ENCODE peak calls at places on chromosomes 5 and 9, in seven cellular contexts. G is K562, F is transverse colon, J is body of pancreas, W is suprapubic skin, V is sigmoid colon, M is ovary. A is an unnamed sample. For H3K27me3, the result is how much of the 10 kb centered on the place peaks cover.

GRCh38 chr9:125632321-125633115 is 74.5 kb downstream of the MAPKAP1 start:
- DNase-seq in M (no peak), F (no peak), W (no peak), V (no peak), G (peak), J (peak), A (no peak)

GRCh38 chr5:53111139-53111538 is 1.6 kb upstream of the MOCS2 start:
- DNase-seq in F (no peak), G (no peak), W (no peak), V (no peak), J (no peak), M (no peak), A (no peak)

GRCh38 chr5:123209163-123210013 is 120.3 kb downstream of the PRDM6 start:
- DNase-seq in W (no peak), M (no peak), J (no peak), G (peak), F (no peak), V (no peak), A (no peak)

GRCh38 chr5:71587709-71588532 is 781 bp downstream of the MCCC2 start:
- DNase-seq in G (peak), M (peak), W (no peak), J (peak), F (no peak), V (no peak), A (no peak)

GRCh38 chr9:27518006-27518405 is 6.1 kb upstream of the IFNK start:
- DNase-seq in F (no peak), W (no peak), V (no peak), M (no peak), G (no peak), J (no peak), A (no peak)

GRCh38 chr9:135241381-135242380 is 154.2 kb downstream of the OLFM1 start:
- DNase-seq in G (peak), M (no peak), J (no peak), V (peak), W (no peak), F (no peak), A (peak)

GRCh38 chr5:159780246-159780645 is 136.0 kb upstream of the ADRA1B start:
- DNase-seq in W (no peak), F (no peak), G (no peak), M (no peak), J (no peak), V (no peak), A (no peak)

GRCh38 chr9:36191290-36191645 is 547 bp downstream of the CLTA start:
- DNase-seq in M (no peak), J (peak), W (no peak), V (peak), G (peak), F (peak), A (no peak)

GRCh38 chr5:181127907-181128626 is 2.9 kb downstream of the OR2V1 start:
- DNase-seq in G (no peak), V (peak), W (peak), F (no peak), M (no peak), J (no peak), A (no peak)

GRCh38 chr5:11012295-11012694 is 251.3 kb upstream of the DAP start:
- DNase-seq in J (no peak), V (no peak), G (no peak), F (no peak), M (no peak), W (no peak), A (peak)

GRCh38 chr9:22395585-22396205 is 50.9 kb upstream of the DMRTA1 start:
- DNase-seq in M (no peak), G (no peak), V (no peak), F (no peak), J (no peak), W (no peak), A (no peak)

GRCh38 chr9:106575903-106576755 is 286.8 kb upstream of the ZNF462 start:
- DNase-seq in F (no peak), J (no peak), G (no peak), V (no peak), M (no peak), W (no peak), A (no peak)

GRCh38 chr5:127696688-127697087 is 6.5 kb upstream of the CCDC192 start:
- DNase-seq in J (no peak), M (no peak), V (no peak), G (no peak), W (no peak), F (no peak), A (no peak)

GRCh38 chr9:131214931-131215330 is 61.4 kb downstream of the FAM78A start:
- DNase-seq in G (no peak), F (no peak), V (no peak), W (no peak), J (no peak), M (no peak), A (no peak)

DNA sequence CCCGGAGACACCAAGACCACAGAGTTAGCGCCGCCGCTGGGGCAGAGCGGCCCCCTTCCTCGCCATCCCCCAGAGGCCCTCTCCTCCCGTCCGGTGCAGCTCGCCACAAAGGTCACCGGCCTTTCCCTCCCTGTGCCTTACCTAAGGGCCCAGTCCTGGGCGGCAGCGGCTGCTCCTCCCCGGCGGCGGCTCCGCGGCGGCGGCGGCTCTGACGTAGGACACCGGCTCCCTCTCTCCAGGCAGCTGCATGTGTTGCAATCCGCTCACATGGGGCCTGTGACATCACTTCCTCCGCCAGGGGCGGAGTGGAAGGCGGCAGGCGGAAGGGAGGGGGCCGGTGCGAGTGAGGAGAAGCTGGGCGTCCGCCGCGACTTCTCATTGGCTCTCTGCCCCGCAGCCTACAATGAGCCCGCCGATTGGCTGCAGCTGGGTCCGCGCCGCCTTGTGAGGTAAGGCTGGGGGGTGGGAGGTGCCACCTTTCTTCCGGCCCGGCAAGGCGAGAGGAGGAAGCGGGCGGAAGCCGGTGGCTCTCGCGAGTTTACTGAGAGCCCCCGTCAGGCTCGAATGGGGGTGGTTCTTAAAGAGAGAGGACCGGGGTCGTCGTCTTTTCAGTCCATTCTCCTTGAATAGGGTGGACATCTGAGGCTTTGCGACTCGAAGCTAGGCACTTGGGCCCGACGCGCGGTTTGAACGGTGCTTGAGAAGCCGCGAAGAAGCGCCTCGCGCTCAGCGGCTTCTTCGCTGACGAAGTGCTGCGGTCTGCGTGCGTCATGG is at the start of gene ETF1:
- DNase-seq in V (peak), W (peak), M (peak), G (peak), F (peak), J (peak), A (peak)
- TF ChIP-seq POLR2A in V (peak), W (peak), M (peak), G (peak), F (peak), J (peak), A (peak)

DNA sequence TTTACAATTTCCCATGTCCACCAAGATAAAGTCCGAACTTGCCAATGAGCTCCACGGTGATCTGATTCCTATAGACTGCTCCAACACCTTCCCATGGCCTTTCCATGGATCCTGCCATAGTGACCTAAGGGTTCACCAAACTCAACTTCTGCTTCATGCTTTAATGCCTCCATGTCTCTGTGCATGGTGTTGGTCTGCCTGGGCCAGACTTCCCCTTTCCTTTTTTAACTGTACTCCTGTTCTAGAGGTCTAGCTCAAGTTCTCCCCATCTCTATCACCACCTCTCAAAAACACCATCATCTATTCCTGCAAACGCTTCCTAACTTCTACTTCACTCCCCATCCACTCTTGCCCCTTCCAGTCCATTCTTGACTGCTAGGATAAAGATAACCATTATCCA is 14.8 kb upstream of the SMARCA2 start:
- DNase-seq in G (no peak), F (no peak), J (no peak), W (no peak), M (no peak), V (no peak), A (no peak)
- H3K27me3 ChIP-seq in G (under half), F (under half), J (under half), W (under half), M (under half), V (under half), A (under half)

DNA sequence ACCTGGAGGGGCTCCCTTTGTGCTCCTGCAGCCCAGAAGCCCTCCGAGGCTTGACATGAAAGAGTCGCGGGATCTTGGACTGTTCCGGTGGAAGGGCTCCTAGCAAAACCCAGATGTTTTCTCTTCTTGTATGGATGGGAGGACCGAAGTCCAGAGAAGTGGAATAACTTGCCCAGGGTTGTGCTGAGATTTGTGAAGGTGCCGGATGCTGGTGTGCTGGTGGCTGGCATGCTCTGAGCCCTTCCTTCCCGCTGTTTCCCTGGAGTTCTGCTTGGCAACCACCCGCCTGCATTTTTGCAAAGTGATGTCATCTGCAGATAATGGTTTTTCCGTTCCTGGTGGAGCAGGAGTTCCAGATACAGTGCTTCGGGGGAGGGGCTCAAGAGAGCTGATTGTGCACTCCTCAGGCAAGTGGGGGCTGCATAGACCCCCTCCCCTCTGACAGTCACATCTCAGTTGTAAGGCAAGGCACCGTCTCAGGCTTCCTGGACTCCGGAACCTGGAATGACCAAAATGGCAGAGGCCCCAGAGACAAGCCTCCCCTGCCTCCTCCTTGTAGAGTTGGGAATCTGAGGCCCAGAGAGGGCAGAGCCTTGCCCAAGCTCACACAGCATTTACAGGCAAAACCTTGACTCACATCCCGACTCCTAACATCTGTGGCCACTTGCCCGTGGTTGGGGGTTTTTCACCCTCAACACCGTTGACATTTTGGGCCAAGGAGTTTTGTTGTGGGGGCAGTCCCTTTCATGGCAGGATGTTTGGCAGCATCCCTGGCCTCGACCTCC is 157.0 kb downstream of the RGS3 start:
- DNase-seq in G (no peak), J (peak), W (peak), V (peak), F (peak), M (peak), A (peak)
- H3K4me3 ChIP-seq in G (no peak), J (no peak), W (no peak), V (no peak), F (no peak), M (no peak), A (peak)

GRCh38 chr9:84024041-84024575 is 43.5 kb downstream of the RMI1 start:
- DNase-seq in J (no peak), G (no peak), M (no peak), V (no peak), F (no peak), W (no peak), A (no peak)
- TF ChIP-seq POLR2A in J (no peak), G (no peak), M (no peak), V (no peak), F (no peak), W (no peak), A (no peak)

DNA sequence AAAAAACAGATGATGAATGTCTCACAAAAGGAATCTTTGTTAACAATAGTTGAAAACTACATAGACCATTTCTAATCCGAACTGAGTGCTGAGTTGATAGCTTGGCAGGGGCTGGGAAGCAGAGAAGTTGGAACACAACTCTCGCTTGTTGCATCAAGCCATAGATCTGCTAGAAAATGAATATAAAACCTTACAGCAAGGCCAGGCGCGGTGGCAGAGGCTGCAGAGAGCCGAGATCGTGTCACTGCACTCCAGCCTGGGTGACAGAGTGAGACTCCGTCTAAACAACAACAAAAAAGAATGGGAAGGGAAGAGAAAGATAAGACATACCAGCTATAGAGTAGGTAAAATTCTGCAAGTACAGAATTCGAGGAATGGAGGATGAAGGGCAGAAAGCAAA is 28.0 kb upstream of the SPZ1 start:
- DNase-seq in G (no peak), F (no peak), M (no peak), V (no peak), W (peak), J (no peak), A (no peak)
- H3K27me3 ChIP-seq in G (under half), F (under half), M (under half), V (under half), W (under half), J (under half), A (under half)

GRCh38 chr9:38065369-38066075 is 3.5 kb downstream of the SHB start:
- DNase-seq in V (peak), G (peak), F (no peak), W (no peak), M (no peak), J (no peak), A (no peak)
- H3K4me3 ChIP-seq in V (no peak), G (no peak), F (no peak), W (no peak), M (no peak), J (no peak), A (peak)

GRCh38 chr5:66596791-66597757 is 881 bp downstream of the MAST4 start:
- DNase-seq in J (peak), V (no peak), G (peak), F (peak), W (no peak), M (peak), A (peak)
- TF ChIP-seq POLR2A in J (no peak), V (no peak), G (no peak), F (no peak), W (no peak), M (no peak), A (no peak)

GRCh38 chr9:109498195-109499060 is at the start of gene PTPN3:
- DNase-seq in W (no peak), V (no peak), M (peak), F (peak), J (no peak), G (no peak), A (no peak)

GRCh38 chr9:109497193-109498165 is 628 bp downstream of the PTPN3 start:
- DNase-seq in W (no peak), G (no peak), F (peak), V (no peak), J (peak), M (no peak), A (no peak)

GRCh38 chr9:109499061-109499630 is 1.0 kb upstream of the PTPN3 start:
- DNase-seq in W (no peak), M (no peak), G (no peak), F (no peak), J (no peak), V (no peak), A (no peak)

GRCh38 chr9:109493648-109494047 is 4.5 kb downstream of the PTPN3 start:
- DNase-seq in W (no peak), V (no peak), M (no peak), G (no peak), F (no peak), J (no peak), A (no peak)

DNA sequence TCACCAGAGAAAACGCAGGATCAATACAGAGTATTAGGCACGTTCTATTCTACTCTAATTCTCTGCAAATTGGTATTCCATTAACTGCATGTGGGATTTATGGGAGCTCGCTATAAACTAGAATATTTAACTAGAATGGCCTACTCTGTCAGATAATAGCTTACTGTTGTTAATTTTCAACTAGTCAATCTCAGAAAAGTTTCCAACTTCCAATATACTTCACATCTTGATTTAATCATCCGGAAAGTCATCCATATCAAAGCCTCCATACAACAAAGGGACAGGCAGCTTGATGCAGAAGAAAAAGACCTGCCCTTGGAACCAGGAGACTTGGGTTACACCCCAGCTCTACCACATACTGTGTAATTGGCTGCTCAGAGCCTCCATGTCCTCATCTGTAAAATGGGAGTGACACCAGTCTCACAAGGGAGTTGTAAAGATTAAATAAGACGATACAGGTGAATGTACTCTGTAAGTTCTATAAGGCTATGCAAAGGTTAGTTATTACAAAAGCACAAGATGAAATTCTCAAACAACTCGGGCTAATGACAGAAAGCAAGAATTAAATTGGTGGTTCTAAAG is 1.9 kb downstream of the PTPN3 start:
- DNase-seq in W (no peak), G (no peak), M (no peak), V (no peak), J (no peak), F (no peak), A (no peak)
- H3K27me3 ChIP-seq in W (under half), G (under half), M (under half), V (half or more), J (under half), F (under half), A (under half)